ENCODE peak calls at places on chromosomes 3 and 15, in ten cellular contexts. B is WERI-Rb-1, F is anterior cingulate cortex, M is AG09319, N is fibroblast of gingiva, V is A172, E is DMS153, Y is NCI-H1436, D is WTC11, C is brain microvascular endothelial cell. J is an unnamed sample.

GRCh38 chr15:72588096-72588495 is 66.4 kb upstream of the GOLGA6B start:
- DNase-seq in F (no peak), N (no peak), M (no peak), D (no peak), V (no peak), B (no peak), E (no peak), C (no peak), Y (no peak), J (no peak)

GRCh38 chr3:124985358-124985757 is 50.8 kb upstream of the MUC13 start:
- DNase-seq in D (no peak), F (no peak), B (no peak), E (no peak), C (peak; percentile 44), N (peak; percentile 74), Y (no peak), M (no peak), V (peak; percentile 95), J (no peak)

GRCh38 chr3:9955611-9956352 is 3.6 kb upstream of the PRRT3 start:
- DNase-seq in M (no peak), D (no peak), C (no peak), F (no peak), E (no peak), Y (no peak), V (no peak), B (no peak), N (peak; percentile 84), J (no peak)

GRCh38 chr3:9867106-9867505 is 12.9 kb downstream of the CIDEC start:
- DNase-seq in V (no peak), N (no peak), D (no peak), C (no peak), B (no peak), F (no peak), Y (no peak), M (no peak), E (no peak), J (no peak)

GRCh38 chr3:108662141-108662738 is 72.7 kb downstream of the DZIP3 start:
- DNase-seq in D (no peak), B (peak; percentile 32), N (peak; percentile 81), Y (peak; percentile 78), M (peak; percentile 58), F (no peak), C (peak; percentile 34), V (peak; percentile 71), E (peak; percentile 46), J (no peak)

GRCh38 chr15:69668049-69668705 is 215.6 kb downstream of the RPLP1 start:
- DNase-seq in E (no peak), D (no peak), Y (no peak), C (no peak), V (no peak), N (no peak), M (no peak), F (no peak), B (peak; percentile 32), J (no peak)

GRCh38 chr3:156382458-156383346 is 172.2 kb downstream of the SSR3 start:
- DNase-seq in N (peak; percentile 20), B (peak; percentile 52), Y (peak; percentile 3), E (no peak), C (peak; percentile 58), D (peak; percentile 70), M (no peak), F (no peak), V (peak; percentile 49), J (no peak)

GRCh38 chr3:66520716-66521115 is 19.9 kb upstream of the LRIG1 start:
- DNase-seq in V (no peak), E (no peak), D (no peak), B (no peak), Y (no peak), F (no peak), C (no peak), N (no peak), M (no peak), J (no peak)

GRCh38 chr15:56963126-56963525 is 44.7 kb downstream of the TCF12 start:
- DNase-seq in N (peak; percentile 58), E (no peak), Y (no peak), D (no peak), C (no peak), V (no peak), B (no peak), F (no peak), M (no peak), J (no peak)

GRCh38 chr15:73746883-73747282 is 6.3 kb downstream of the INSYN1 start:
- DNase-seq in N (peak; percentile 39), E (no peak), C (no peak), D (no peak), Y (no peak), M (no peak), B (no peak), V (no peak), F (no peak), J (no peak)

GRCh38 chr3:100306695-100307094 is 27.9 kb upstream of the NIT2 start:
- DNase-seq in F (no peak), V (no peak), E (no peak), C (no peak), Y (no peak), M (no peak), N (no peak), D (no peak), B (no peak), J (no peak)

GRCh38 chr3:42120866-42121265 is 29.7 kb downstream of the TRAK1 start:
- DNase-seq in F (no peak), V (no peak), C (no peak), Y (no peak), D (no peak), M (no peak), E (no peak), N (no peak), B (no peak), J (no peak)

GRCh38 chr15:48086582-48086981 is 34.2 kb upstream of the SLC24A5 start:
- DNase-seq in Y (no peak), F (no peak), C (no peak), V (peak; percentile 34), E (no peak), M (no peak), D (no peak), N (peak; percentile 24), B (no peak), J (no peak)

GRCh38 chr3:20104167-20104661 is 64.0 kb downstream of the KAT2B start:
- DNase-seq in D (no peak), M (no peak), E (no peak), B (no peak), N (no peak), V (no peak), F (no peak), Y (no peak), C (no peak), J (no peak)

GRCh38 chr15:92599394-92599970 is 56.1 kb downstream of the FAM174B start:
- DNase-seq in V (no peak), C (peak; percentile 91), D (no peak), B (no peak), E (no peak), F (no peak), Y (no peak), M (no peak), N (no peak), J (no peak)

GRCh38 chr15:58694641-58695398 is 54.7 kb downstream of the ADAM10 start:
- DNase-seq in Y (no peak), M (no peak), B (no peak), F (no peak), D (no peak), V (no peak), E (no peak), N (no peak), C (no peak), J (no peak)

GRCh38 chr15:26449296-26449695 is 323.6 kb downstream of the GABRB3 start:
- DNase-seq in C (no peak), B (no peak), V (no peak), M (no peak), D (no peak), F (no peak), N (no peak), Y (no peak), E (no peak), J (no peak)

GRCh38 chr3:70736009-70736408 is 423.6 kb upstream of the MDFIC2 start:
- DNase-seq in V (no peak), M (no peak), Y (no peak), N (no peak), F (no peak), B (no peak), C (no peak), E (no peak), D (no peak), J (no peak)

GRCh38 chr3:53162672-53163458 is 1.9 kb downstream of the PRKCD start:
- DNase-seq in C (no peak), E (no peak), N (no peak), Y (no peak), B (no peak), D (no peak), F (no peak), V (no peak), M (no peak), J (no peak)

GRCh38 chr3:181300033-181300432 is 310.5 kb upstream of the DNAJC19 start:
- DNase-seq in E (no peak), N (no peak), F (no peak), D (no peak), B (no peak), Y (no peak), V (no peak), C (no peak), M (no peak), J (no peak)

GRCh38 chr15:60575995-60576394 is 97.1 kb upstream of the ICE2 start:
- DNase-seq in F (no peak), M (no peak), B (no peak), N (peak; percentile 26), E (no peak), V (no peak), Y (no peak), C (peak; percentile 19), D (no peak), J (no peak)

GRCh38 chr15:47599806-47600205 is 117.5 kb upstream of the SEMA6D start:
- DNase-seq in M (no peak), C (no peak), F (no peak), D (no peak), Y (no peak), B (no peak), V (no peak), E (no peak), N (no peak), J (no peak)

GRCh38 chr3:197847866-197848401 is 56.9 kb downstream of the LRCH3 start:
- DNase-seq in M (no peak), C (no peak), E (no peak), D (no peak), B (no peak), Y (no peak), N (no peak), F (no peak), V (peak; percentile 44), J (no peak)

GRCh38 chr3:187626581-187626980 is 43.6 kb downstream of the SST start:
- DNase-seq in D (no peak), B (no peak), M (peak; percentile 32), C (no peak), F (no peak), V (no peak), Y (no peak), N (peak; percentile 15), E (no peak), J (no peak)

GRCh38 chr3:184559336-184559735 is 2.2 kb upstream of the EPHB3 start:
- DNase-seq in N (no peak), V (no peak), F (no peak), E (peak; percentile 97), Y (peak; percentile 35), C (no peak), D (no peak), M (no peak), B (no peak), J (no peak)

GRCh38 chr3:195071916-195072820 is 198.8 kb downstream of the XXYLT1 start:
- DNase-seq in N (no peak), M (no peak), F (no peak), B (no peak), V (no peak), D (no peak), C (no peak), Y (no peak), E (no peak), J (peak; percentile 41)